ENCODE peak calls at places on chromosomes 4 and X, in nine cellular contexts. One of them, this sample, is unnamed.

GRCh38 chr4:153750197-153750817 is 9.5 kb downstream of the RNF175 start:
- DNase-seq in prostate gland: peak; percentile 36
- DNase-seq in fibroblast of lung: peak; percentile 83
- DNase-seq in CD4-positive, CD25-positive, alpha-beta regulatory T cell: peak; percentile 54
- DNase-seq in SJSA1: peak; percentile 54
- DNase-seq in effector memory CD4-positive, alpha-beta T cell: peak; percentile 35
- DNase-seq in mucosa of descending colon: no peak
- DNase-seq in BE2C: peak; percentile 82
- DNase-seq in CD8-positive, alpha-beta memory T cell: peak; percentile 15
- DNase-seq in this sample: peak; percentile 54

GRCh38 chr4:2059034-2059725 is at the start of gene NAT8L:
- DNase-seq in prostate gland: no peak
- DNase-seq in fibroblast of lung: no peak
- DNase-seq in CD4-positive, CD25-positive, alpha-beta regulatory T cell: no peak
- DNase-seq in SJSA1: no peak
- DNase-seq in effector memory CD4-positive, alpha-beta T cell: no peak
- DNase-seq in mucosa of descending colon: peak; percentile 44
- DNase-seq in BE2C: peak; percentile 70
- DNase-seq in CD8-positive, alpha-beta memory T cell: no peak
- DNase-seq in this sample: no peak

GRCh38 chr4:155521382-155521781 is 144.6 kb upstream of the MAP9 start:
- DNase-seq in prostate gland: no peak
- DNase-seq in fibroblast of lung: no peak
- DNase-seq in CD4-positive, CD25-positive, alpha-beta regulatory T cell: no peak
- DNase-seq in SJSA1: no peak
- DNase-seq in effector memory CD4-positive, alpha-beta T cell: no peak
- DNase-seq in mucosa of descending colon: no peak
- DNase-seq in BE2C: no peak
- DNase-seq in CD8-positive, alpha-beta memory T cell: no peak
- DNase-seq in this sample: no peak

GRCh38 chrX:121823406-121823805 is 776.0 kb downstream of the GLUD2 start:
- DNase-seq in prostate gland: no peak
- DNase-seq in fibroblast of lung: no peak
- DNase-seq in CD4-positive, CD25-positive, alpha-beta regulatory T cell: no peak
- DNase-seq in SJSA1: no peak
- DNase-seq in effector memory CD4-positive, alpha-beta T cell: no peak
- DNase-seq in mucosa of descending colon: peak; percentile 8
- DNase-seq in BE2C: no peak
- DNase-seq in CD8-positive, alpha-beta memory T cell: no peak
- DNase-seq in this sample: no peak

GRCh38 chrX:110520053-110520452 is 161.4 kb downstream of the RTL9 start:
- DNase-seq in prostate gland: no peak
- DNase-seq in fibroblast of lung: no peak
- DNase-seq in CD4-positive, CD25-positive, alpha-beta regulatory T cell: no peak
- DNase-seq in SJSA1: no peak
- DNase-seq in effector memory CD4-positive, alpha-beta T cell: no peak
- DNase-seq in mucosa of descending colon: no peak
- DNase-seq in BE2C: no peak
- DNase-seq in CD8-positive, alpha-beta memory T cell: no peak
- DNase-seq in this sample: no peak

GRCh38 chrX:68584221-68584620 is 63.2 kb upstream of the STARD8 start:
- DNase-seq in prostate gland: no peak
- DNase-seq in fibroblast of lung: no peak
- DNase-seq in CD4-positive, CD25-positive, alpha-beta regulatory T cell: no peak
- DNase-seq in SJSA1: no peak
- DNase-seq in effector memory CD4-positive, alpha-beta T cell: no peak
- DNase-seq in mucosa of descending colon: no peak
- DNase-seq in BE2C: no peak
- DNase-seq in CD8-positive, alpha-beta memory T cell: no peak
- DNase-seq in this sample: no peak

GRCh38 chrX:54358424-54359211 is 772 bp upstream of the WNK3 start:
- DNase-seq in prostate gland: peak; percentile 19
- DNase-seq in fibroblast of lung: peak; percentile 74
- DNase-seq in CD4-positive, CD25-positive, alpha-beta regulatory T cell: peak; percentile 14
- DNase-seq in SJSA1: no peak
- DNase-seq in effector memory CD4-positive, alpha-beta T cell: no peak
- DNase-seq in mucosa of descending colon: peak; percentile 48
- DNase-seq in BE2C: peak; percentile 31
- DNase-seq in CD8-positive, alpha-beta memory T cell: no peak
- DNase-seq in this sample: peak; percentile 35

GRCh38 chr4:5921074-5921473 is 28.2 kb upstream of the CRMP1 start:
- DNase-seq in prostate gland: no peak
- DNase-seq in fibroblast of lung: no peak
- DNase-seq in CD4-positive, CD25-positive, alpha-beta regulatory T cell: no peak
- DNase-seq in SJSA1: no peak
- DNase-seq in effector memory CD4-positive, alpha-beta T cell: no peak
- DNase-seq in mucosa of descending colon: no peak
- DNase-seq in BE2C: no peak
- DNase-seq in CD8-positive, alpha-beta memory T cell: no peak
- DNase-seq in this sample: no peak

GRCh38 chr4:168129046-168129772 is 36.9 kb downstream of the ANXA10 start:
- DNase-seq in prostate gland: no peak
- DNase-seq in fibroblast of lung: no peak
- DNase-seq in CD4-positive, CD25-positive, alpha-beta regulatory T cell: no peak
- DNase-seq in SJSA1: no peak
- DNase-seq in effector memory CD4-positive, alpha-beta T cell: no peak
- DNase-seq in mucosa of descending colon: no peak
- DNase-seq in BE2C: no peak
- DNase-seq in CD8-positive, alpha-beta memory T cell: no peak
- DNase-seq in this sample: no peak

GRCh38 chr4:189304179-189304578 is 636.5 kb upstream of the FRG1 start:
- DNase-seq in prostate gland: no peak
- DNase-seq in fibroblast of lung: peak; percentile 55
- DNase-seq in CD4-positive, CD25-positive, alpha-beta regulatory T cell: no peak
- DNase-seq in SJSA1: no peak
- DNase-seq in effector memory CD4-positive, alpha-beta T cell: no peak
- DNase-seq in mucosa of descending colon: no peak
- DNase-seq in BE2C: no peak
- DNase-seq in CD8-positive, alpha-beta memory T cell: no peak
- DNase-seq in this sample: no peak
- H3K4me1 ChIP-seq in prostate gland: no peaks in the 10 kb centered on the region
- H3K4me1 ChIP-seq in fibroblast of lung: no peaks in the 10 kb centered on the region
- H3K4me1 ChIP-seq in CD4-positive, CD25-positive, alpha-beta regulatory T cell: no peaks in the 10 kb centered on the region
- H3K4me1 ChIP-seq in SJSA1: no peaks in the 10 kb centered on the region
- H3K4me1 ChIP-seq in effector memory CD4-positive, alpha-beta T cell: no peaks in the 10 kb centered on the region
- H3K4me1 ChIP-seq in mucosa of descending colon: no peaks in the 10 kb centered on the region
- H3K4me1 ChIP-seq in BE2C: peaks cover 7% of the 10 kb centered on the region
- H3K4me1 ChIP-seq in CD8-positive, alpha-beta memory T cell: no peaks in the 10 kb centered on the region
- H3K4me1 ChIP-seq in this sample: no peaks in the 10 kb centered on the region

DNA sequence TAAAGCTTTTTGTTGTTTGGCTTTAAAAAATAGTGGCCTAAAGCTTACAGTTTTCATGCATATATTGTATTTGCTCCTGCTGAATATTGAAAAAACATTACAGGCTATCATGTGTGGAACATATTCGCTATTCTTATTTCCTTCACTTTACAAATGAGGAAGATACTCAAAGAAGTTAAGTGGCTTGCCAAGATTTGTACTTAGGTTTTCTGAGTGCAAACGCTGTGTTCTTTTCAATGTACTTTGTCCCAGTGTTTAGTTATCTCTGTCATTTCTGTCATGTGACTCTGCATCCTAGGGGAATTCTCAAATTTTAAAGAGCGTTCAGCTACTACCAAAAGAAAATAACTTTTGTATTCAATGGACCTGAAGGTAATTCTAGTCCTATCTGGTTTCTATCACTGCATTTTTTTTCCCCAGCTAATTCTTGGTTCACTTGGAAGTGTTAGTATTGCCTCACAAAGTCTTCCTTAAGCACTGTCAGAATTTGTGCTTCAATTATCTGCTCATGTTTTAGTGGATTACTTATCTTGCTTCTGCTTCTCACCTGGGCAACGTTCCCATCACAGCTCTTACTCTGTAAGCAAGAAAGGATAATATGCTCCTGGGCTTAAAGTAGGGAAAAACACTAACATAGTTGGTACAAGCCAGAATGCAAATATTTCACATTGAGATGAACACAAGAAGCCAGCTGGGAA is 7.0 kb upstream of the PTPN13 start:
- DNase-seq in prostate gland: peak; percentile 52
- DNase-seq in fibroblast of lung: no peak
- DNase-seq in CD4-positive, CD25-positive, alpha-beta regulatory T cell: no peak
- DNase-seq in SJSA1: no peak
- DNase-seq in effector memory CD4-positive, alpha-beta T cell: no peak
- DNase-seq in mucosa of descending colon: no peak
- DNase-seq in BE2C: no peak
- DNase-seq in CD8-positive, alpha-beta memory T cell: no peak
- DNase-seq in this sample: no peak
- H3K4me1 ChIP-seq in prostate gland: peaks cover 10% of the 10 kb centered on the region
- H3K4me1 ChIP-seq in fibroblast of lung: no peaks in the 10 kb centered on the region
- H3K4me1 ChIP-seq in CD4-positive, CD25-positive, alpha-beta regulatory T cell: no peaks in the 10 kb centered on the region
- H3K4me1 ChIP-seq in SJSA1: peaks cover 3% of the 10 kb centered on the region
- H3K4me1 ChIP-seq in effector memory CD4-positive, alpha-beta T cell: no peaks in the 10 kb centered on the region
- H3K4me1 ChIP-seq in mucosa of descending colon: no peaks in the 10 kb centered on the region
- H3K4me1 ChIP-seq in BE2C: peaks cover 2% of the 10 kb centered on the region
- H3K4me1 ChIP-seq in CD8-positive, alpha-beta memory T cell: no peaks in the 10 kb centered on the region
- H3K4me1 ChIP-seq in this sample: no peaks in the 10 kb centered on the region

GRCh38 chr4:54229631-54230478 is 762 bp downstream of the PDGFRA start:
- DNase-seq in prostate gland: no peak
- DNase-seq in fibroblast of lung: peak; percentile 79
- DNase-seq in CD4-positive, CD25-positive, alpha-beta regulatory T cell: no peak
- DNase-seq in SJSA1: peak; percentile 67
- DNase-seq in effector memory CD4-positive, alpha-beta T cell: no peak
- DNase-seq in mucosa of descending colon: peak; percentile 40
- DNase-seq in BE2C: no peak
- DNase-seq in CD8-positive, alpha-beta memory T cell: no peak
- DNase-seq in this sample: no peak

GRCh38 chr4:54227261-54228063 is 1.6 kb upstream of the PDGFRA start:
- DNase-seq in prostate gland: no peak
- DNase-seq in fibroblast of lung: peak; percentile 86
- DNase-seq in CD4-positive, CD25-positive, alpha-beta regulatory T cell: no peak
- DNase-seq in SJSA1: peak; percentile 64
- DNase-seq in effector memory CD4-positive, alpha-beta T cell: no peak
- DNase-seq in mucosa of descending colon: no peak
- DNase-seq in BE2C: no peak
- DNase-seq in CD8-positive, alpha-beta memory T cell: no peak
- DNase-seq in this sample: no peak

GRCh38 chr4:54230479-54231418 is 1.7 kb downstream of the PDGFRA start:
- DNase-seq in prostate gland: no peak
- DNase-seq in fibroblast of lung: peak; percentile 81
- DNase-seq in CD4-positive, CD25-positive, alpha-beta regulatory T cell: no peak
- DNase-seq in SJSA1: peak; percentile 40
- DNase-seq in effector memory CD4-positive, alpha-beta T cell: no peak
- DNase-seq in mucosa of descending colon: peak; percentile 55
- DNase-seq in BE2C: no peak
- DNase-seq in CD8-positive, alpha-beta memory T cell: no peak
- DNase-seq in this sample: no peak

GRCh38 chr4:54228064-54228527 is 997 bp upstream of the PDGFRA start:
- DNase-seq in prostate gland: no peak
- DNase-seq in fibroblast of lung: peak; percentile 82
- DNase-seq in CD4-positive, CD25-positive, alpha-beta regulatory T cell: no peak
- DNase-seq in SJSA1: peak; percentile 84
- DNase-seq in effector memory CD4-positive, alpha-beta T cell: no peak
- DNase-seq in mucosa of descending colon: peak; percentile 71
- DNase-seq in BE2C: peak; percentile 86
- DNase-seq in CD8-positive, alpha-beta memory T cell: no peak
- DNase-seq in this sample: no peak

DNA sequence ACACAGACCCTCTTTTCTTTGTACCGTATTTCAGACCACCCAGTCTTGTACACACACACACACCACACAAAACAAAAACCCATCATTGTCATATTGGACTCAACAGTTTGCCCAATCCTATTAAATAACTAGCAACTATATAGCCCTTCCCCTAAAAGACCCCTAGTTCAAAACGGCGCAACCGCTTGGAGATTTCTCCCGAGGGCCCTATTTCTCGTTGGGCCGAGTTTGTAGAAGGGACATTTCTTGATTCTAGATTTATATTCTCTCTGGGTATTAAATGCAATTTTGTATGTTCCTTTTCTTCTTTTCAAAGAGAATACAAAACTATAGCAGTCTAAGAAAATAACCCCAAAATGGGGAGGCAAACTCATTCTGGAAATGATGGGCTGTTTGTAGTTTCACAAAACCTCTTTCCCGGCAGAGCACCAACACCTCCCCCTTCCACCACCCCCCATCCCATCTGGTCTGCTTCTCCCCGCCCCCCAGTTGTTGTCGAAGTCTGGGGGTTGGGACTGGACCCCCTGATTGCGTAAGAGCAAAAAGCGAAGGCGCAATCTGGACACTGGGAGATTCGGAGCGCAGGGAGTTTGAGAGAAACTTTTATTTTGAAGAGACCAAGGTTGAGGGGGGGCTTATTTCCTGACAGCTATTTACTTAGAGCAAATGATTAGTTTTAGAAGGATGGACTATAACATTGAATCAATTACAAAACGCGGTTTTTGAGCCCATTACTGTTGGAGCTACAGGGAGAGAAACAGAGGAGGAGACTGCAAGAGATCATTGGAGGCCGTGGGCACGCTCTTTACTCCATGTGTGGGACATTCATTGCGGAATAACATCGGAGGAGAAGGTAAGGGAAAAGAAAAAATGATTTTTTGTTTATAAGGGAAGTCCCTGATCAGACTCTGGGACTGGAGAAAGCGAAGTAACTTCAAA is at the start of gene PDGFRA:
- DNase-seq in prostate gland: no peak
- DNase-seq in fibroblast of lung: peak; percentile 98
- DNase-seq in CD4-positive, CD25-positive, alpha-beta regulatory T cell: no peak
- DNase-seq in SJSA1: peak; percentile 73
- DNase-seq in effector memory CD4-positive, alpha-beta T cell: no peak
- DNase-seq in mucosa of descending colon: peak; percentile 58
- DNase-seq in BE2C: no peak
- DNase-seq in CD8-positive, alpha-beta memory T cell: no peak
- DNase-seq in this sample: no peak
- H3K4me1 ChIP-seq in prostate gland: peaks cover 3% of the 10 kb centered on the region
- H3K4me1 ChIP-seq in fibroblast of lung: peaks cover 9% of the 10 kb centered on the region
- H3K4me1 ChIP-seq in CD4-positive, CD25-positive, alpha-beta regulatory T cell: peaks cover 34% of the 10 kb centered on the region
- H3K4me1 ChIP-seq in SJSA1: peaks cover 41% of the 10 kb centered on the region
- H3K4me1 ChIP-seq in effector memory CD4-positive, alpha-beta T cell: peaks cover 33% of the 10 kb centered on the region
- H3K4me1 ChIP-seq in mucosa of descending colon: peaks cover 53% of the 10 kb centered on the region
- H3K4me1 ChIP-seq in BE2C: no peaks in the 10 kb centered on the region
- H3K4me1 ChIP-seq in CD8-positive, alpha-beta memory T cell: peaks cover 18% of the 10 kb centered on the region
- H3K4me1 ChIP-seq in this sample: peaks cover 39% of the 10 kb centered on the region

GRCh38 chrX:32087663-32088062 is 1015.8 kb upstream of the FTHL17 start:
- DNase-seq in prostate gland: no peak
- DNase-seq in fibroblast of lung: no peak
- DNase-seq in CD4-positive, CD25-positive, alpha-beta regulatory T cell: no peak
- DNase-seq in SJSA1: no peak
- DNase-seq in effector memory CD4-positive, alpha-beta T cell: no peak
- DNase-seq in mucosa of descending colon: no peak
- DNase-seq in BE2C: no peak
- DNase-seq in CD8-positive, alpha-beta memory T cell: no peak
- DNase-seq in this sample: no peak

DNA sequence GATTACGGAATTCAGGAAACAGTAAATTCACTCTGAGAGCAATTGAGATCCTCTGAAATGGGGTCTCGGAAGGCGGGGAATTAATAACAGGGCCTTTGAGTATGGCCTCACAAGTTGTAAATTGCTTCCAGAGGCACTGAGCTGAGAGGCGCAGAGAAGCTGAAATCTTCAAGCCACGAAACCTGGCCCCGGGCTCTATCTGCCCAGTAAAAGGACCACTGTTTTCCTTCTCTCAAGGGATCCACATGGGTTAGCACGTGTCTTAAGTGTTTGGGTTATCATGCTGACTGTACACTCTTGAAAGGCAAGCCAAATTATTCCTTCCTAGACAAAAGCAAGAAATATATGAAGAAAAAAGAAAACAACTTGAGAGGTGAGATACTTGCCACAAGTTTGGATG is 1012.9 kb upstream of the FTHL17 start:
- DNase-seq in prostate gland: no peak
- DNase-seq in fibroblast of lung: no peak
- DNase-seq in CD4-positive, CD25-positive, alpha-beta regulatory T cell: no peak
- DNase-seq in SJSA1: no peak
- DNase-seq in effector memory CD4-positive, alpha-beta T cell: no peak
- DNase-seq in mucosa of descending colon: no peak
- DNase-seq in BE2C: no peak
- DNase-seq in CD8-positive, alpha-beta memory T cell: no peak
- DNase-seq in this sample: no peak
- H3K4me1 ChIP-seq in prostate gland: no peaks in the 10 kb centered on the region
- H3K4me1 ChIP-seq in fibroblast of lung: no peaks in the 10 kb centered on the region
- H3K4me1 ChIP-seq in CD4-positive, CD25-positive, alpha-beta regulatory T cell: no peaks in the 10 kb centered on the region
- H3K4me1 ChIP-seq in SJSA1: no peaks in the 10 kb centered on the region
- H3K4me1 ChIP-seq in effector memory CD4-positive, alpha-beta T cell: no peaks in the 10 kb centered on the region
- H3K4me1 ChIP-seq in mucosa of descending colon: no peaks in the 10 kb centered on the region
- H3K4me1 ChIP-seq in BE2C: no peaks in the 10 kb centered on the region
- H3K4me1 ChIP-seq in CD8-positive, alpha-beta memory T cell: no peaks in the 10 kb centered on the region
- H3K4me1 ChIP-seq in this sample: no peaks in the 10 kb centered on the region

This sample was measured in CD4-positive, alpha-beta memory T cell.